ENCODE peak calls at places on chromosomes 4 and X, in four cellular contexts. P, U, K and Z are unnamed samples.

GRCh38 chr4:20015825-20016224 is 235.9 kb upstream of the SLIT2 start:
- DNase-seq in P (no peak), U (no peak), K (no peak), Z (no peak)

GRCh38 chrX:1025413-1025812 is 187.0 kb downstream of the CRLF2 start:
- DNase-seq in P (no peak), U (no peak), K (no peak), Z (no peak)

GRCh38 chr4:112327950-112328349 is 30.8 kb downstream of the ALPK1 start:
- DNase-seq in P (peak), U (peak), K (peak), Z (no peak)

GRCh38 chr4:3486556-3487270 is 23.6 kb downstream of the DOK7 start:
- DNase-seq in P (no peak), U (no peak), K (no peak), Z (no peak)

GRCh38 chrX:96394566-96394965 is 290.1 kb upstream of the DIAPH2 start:
- DNase-seq in P (no peak), U (no peak), K (no peak), Z (no peak)

GRCh38 chrX:115712484-115712883 is 151.5 kb downstream of the PLS3 start:
- DNase-seq in P (no peak), U (no peak), K (no peak), Z (no peak)

GRCh38 chr4:77505275-77505957 is 100.2 kb upstream of the CXCL13 start:
- DNase-seq in P (no peak), U (no peak), K (no peak), Z (no peak)

GRCh38 chrX:154967603-154968002 is 54.9 kb downstream of the F8 start:
- DNase-seq in P (no peak), U (no peak), K (no peak), Z (no peak)

GRCh38 chrX:149610511-149610910 is 15.4 kb upstream of the HSFX2 start:
- DNase-seq in P (no peak), U (no peak), K (no peak), Z (no peak)

GRCh38 chr4:86007042-86007441 is 352.8 kb downstream of the MAPK10 start:
- DNase-seq in P (no peak), U (no peak), K (no peak), Z (no peak)

GRCh38 chr4:134426821-134427220 is 225.2 kb upstream of the PABPC4L start:
- DNase-seq in P (no peak), U (no peak), K (no peak), Z (no peak)

GRCh38 chr4:185941476-185941875 is 127.5 kb upstream of the TLR3 start:
- DNase-seq in P (no peak), U (no peak), K (no peak), Z (no peak)

GRCh38 chrX:21708116-21708515 is 49.8 kb downstream of the SMPX start:
- DNase-seq in P (no peak), U (no peak), K (peak), Z (peak)
- TF ChIP-seq TCF7 in P (no peak), U (no peak), K (no peak), Z (no peak)

DNA sequence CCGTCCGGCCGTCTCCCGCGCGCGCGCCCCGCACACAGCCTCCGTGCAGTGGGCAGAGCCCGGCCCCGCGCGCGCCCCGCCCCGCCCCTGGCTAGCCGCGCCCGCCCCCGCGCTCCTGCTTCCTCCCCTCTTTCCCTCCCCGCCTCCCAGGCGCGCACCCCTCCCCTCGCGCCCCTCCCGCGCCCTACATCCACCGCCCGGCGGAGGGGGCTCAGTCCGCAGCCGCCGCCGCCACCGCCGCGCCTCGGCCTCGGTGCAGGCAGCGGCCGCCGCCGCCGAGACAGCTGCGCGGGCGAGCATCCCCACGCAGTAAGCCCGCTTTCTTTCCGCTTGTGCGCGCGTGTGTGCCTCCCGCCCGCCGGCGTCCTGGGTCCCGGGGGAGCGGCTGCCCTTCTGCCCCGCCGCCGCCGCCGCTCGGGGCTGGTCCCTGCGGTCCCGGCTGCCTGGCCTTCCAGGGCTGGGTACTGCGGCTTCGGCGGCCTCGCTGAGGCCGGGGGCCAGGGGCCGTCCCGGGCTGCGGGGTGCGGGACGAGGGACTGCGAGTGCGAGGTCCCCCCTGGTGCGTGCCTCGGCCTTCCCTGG is at the start of gene FHL1:
- DNase-seq in P (no peak), U (no peak), K (peak), Z (peak)
- TF ChIP-seq TCF7 in P (no peak), U (no peak), K (no peak), Z (no peak)

DNA sequence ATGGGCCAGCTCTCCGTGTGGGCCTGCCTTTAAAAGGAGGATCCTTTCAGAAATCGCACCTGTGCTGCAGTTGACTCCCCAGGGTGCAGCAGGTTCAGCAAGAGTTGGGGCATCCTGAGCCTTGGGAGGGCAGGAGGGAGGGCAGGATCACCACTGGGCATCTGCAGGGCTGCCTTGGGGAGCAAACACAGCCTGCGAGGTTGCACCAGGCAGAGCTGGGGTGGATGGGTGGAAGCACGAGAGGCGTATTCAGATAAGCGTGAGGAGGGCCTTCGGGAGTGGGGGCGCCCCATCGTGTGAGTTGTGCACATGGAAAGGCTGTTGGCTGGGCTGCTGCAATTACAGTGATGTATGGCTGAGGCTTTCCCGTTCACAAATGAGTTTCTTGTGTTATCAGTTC is 55.6 kb downstream of the PSAPL1 start:
- DNase-seq in P (no peak), U (no peak), K (no peak), Z (no peak)
- TF ChIP-seq TCF7 in P (no peak), U (no peak), K (no peak), Z (no peak)

DNA sequence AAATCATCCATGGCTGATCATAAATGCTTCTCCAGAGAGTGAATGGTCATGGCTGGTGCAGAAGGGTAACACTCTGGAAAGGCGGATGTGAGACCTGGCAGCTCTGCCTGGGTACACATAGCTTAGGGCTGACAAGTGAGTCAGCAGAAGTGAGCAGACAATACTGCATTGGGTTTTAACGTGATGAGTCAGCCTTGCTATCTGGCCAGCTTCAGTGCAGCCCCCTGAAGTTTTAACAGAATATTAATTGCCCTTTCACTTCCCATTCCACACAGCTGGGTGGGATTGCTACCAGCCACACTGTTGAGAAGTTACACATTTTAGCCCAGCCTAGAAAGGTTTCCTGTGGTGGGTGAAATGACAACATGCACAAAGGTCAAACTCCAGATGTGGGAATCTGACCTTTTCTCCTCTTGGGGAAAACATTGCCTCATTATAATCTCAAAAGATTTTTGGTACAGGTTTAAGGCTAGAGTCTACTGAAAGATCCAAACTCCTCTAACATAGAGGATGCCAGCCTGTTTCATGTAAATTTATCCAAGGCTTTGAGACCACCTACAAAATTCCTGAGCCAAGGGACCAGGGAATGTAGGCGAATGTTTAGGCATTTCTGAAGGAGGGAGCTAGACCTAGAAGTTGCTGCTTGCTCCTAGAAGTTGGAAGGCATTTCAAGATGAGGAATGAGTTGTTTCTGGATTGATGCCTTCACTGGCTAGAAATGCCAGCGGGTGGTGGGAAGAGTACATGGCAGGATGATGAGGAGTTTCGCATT is 230.3 kb upstream of the PGRMC2 start:
- DNase-seq in P (peak), U (peak), K (peak), Z (no peak)
- TF ChIP-seq TCF7 in P (no peak), U (peak), K (no peak), Z (no peak)